ENCODE peak calls at places on chromosomes 11 and 22, in nine cellular contexts. One of them, this sample, is unnamed.

GRCh38 chr11:108122166-108122628 is 830 bp downstream of the ACAT1 start:
- DNase-seq in hepatocyte: peak; percentile 16
- DNase-seq in GM23338: peak; percentile 37
- DNase-seq in aorta: no peak
- DNase-seq in IMR-90: no peak
- DNase-seq in CD8-positive, alpha-beta T cell: no peak
- DNase-seq in uterus: peak; percentile 27
- DNase-seq in tibial artery: no peak
- DNase-seq in K562: peak; percentile 58
- DNase-seq in this sample: no peak

GRCh38 chr22:26172389-26172990 is 3.2 kb downstream of the SEZ6L start:
- DNase-seq in hepatocyte: peak; percentile 74
- DNase-seq in GM23338: peak; percentile 87
- DNase-seq in aorta: no peak
- DNase-seq in IMR-90: peak; percentile 4
- DNase-seq in CD8-positive, alpha-beta T cell: no peak
- DNase-seq in uterus: no peak
- DNase-seq in tibial artery: no peak
- DNase-seq in K562: peak; percentile 40
- DNase-seq in this sample: no peak

GRCh38 chr22:19853879-19854777 is 546 bp downstream of the GNB1L start:
- DNase-seq in hepatocyte: peak; percentile 64
- DNase-seq in GM23338: no peak
- DNase-seq in aorta: no peak
- DNase-seq in IMR-90: no peak
- DNase-seq in CD8-positive, alpha-beta T cell: no peak
- DNase-seq in uterus: no peak
- DNase-seq in tibial artery: peak; percentile 19
- DNase-seq in K562: peak; percentile 44
- DNase-seq in this sample: peak; percentile 25

GRCh38 chr11:96328395-96329010 is 14.5 kb downstream of the MAML2 start:
- DNase-seq in hepatocyte: no peak
- DNase-seq in GM23338: no peak
- DNase-seq in aorta: no peak
- DNase-seq in IMR-90: peak; percentile 59
- DNase-seq in CD8-positive, alpha-beta T cell: no peak
- DNase-seq in uterus: no peak
- DNase-seq in tibial artery: no peak
- DNase-seq in K562: peak; percentile 81
- DNase-seq in this sample: no peak

GRCh38 chr22:44067033-44067432 is 42.9 kb downstream of the PARVB start:
- DNase-seq in hepatocyte: no peak
- DNase-seq in GM23338: no peak
- DNase-seq in aorta: no peak
- DNase-seq in IMR-90: no peak
- DNase-seq in CD8-positive, alpha-beta T cell: no peak
- DNase-seq in uterus: no peak
- DNase-seq in tibial artery: no peak
- DNase-seq in K562: no peak
- DNase-seq in this sample: no peak

GRCh38 chr22:50085211-50085999 is at the start of gene MLC1:
- DNase-seq in hepatocyte: no peak
- DNase-seq in GM23338: no peak
- DNase-seq in aorta: peak; percentile 73
- DNase-seq in IMR-90: peak; percentile 25
- DNase-seq in CD8-positive, alpha-beta T cell: peak; percentile 11
- DNase-seq in uterus: no peak
- DNase-seq in tibial artery: no peak
- DNase-seq in K562: peak; percentile 49
- DNase-seq in this sample: no peak

GRCh38 chr22:26975381-26975780 is 318.0 kb downstream of the MIAT start:
- DNase-seq in hepatocyte: no peak
- DNase-seq in GM23338: no peak
- DNase-seq in aorta: no peak
- DNase-seq in IMR-90: no peak
- DNase-seq in CD8-positive, alpha-beta T cell: no peak
- DNase-seq in uterus: no peak
- DNase-seq in tibial artery: no peak
- DNase-seq in K562: no peak
- DNase-seq in this sample: no peak

GRCh38 chr22:46501701-46502100 is 35.7 kb downstream of the CELSR1 start:
- DNase-seq in hepatocyte: no peak
- DNase-seq in GM23338: no peak
- DNase-seq in aorta: no peak
- DNase-seq in IMR-90: peak; percentile 76
- DNase-seq in CD8-positive, alpha-beta T cell: no peak
- DNase-seq in uterus: no peak
- DNase-seq in tibial artery: no peak
- DNase-seq in K562: no peak
- DNase-seq in this sample: no peak

GRCh38 chr11:10481567-10482349 is 26.7 kb downstream of the AMPD3 start:
- DNase-seq in hepatocyte: no peak
- DNase-seq in GM23338: no peak
- DNase-seq in aorta: no peak
- DNase-seq in IMR-90: peak; percentile 32
- DNase-seq in CD8-positive, alpha-beta T cell: no peak
- DNase-seq in uterus: no peak
- DNase-seq in tibial artery: no peak
- DNase-seq in K562: no peak
- DNase-seq in this sample: no peak

GRCh38 chr22:36839356-36840073 is 21.3 kb upstream of the NCF4 start:
- DNase-seq in hepatocyte: no peak
- DNase-seq in GM23338: no peak
- DNase-seq in aorta: no peak
- DNase-seq in IMR-90: peak; percentile 9
- DNase-seq in CD8-positive, alpha-beta T cell: no peak
- DNase-seq in uterus: no peak
- DNase-seq in tibial artery: no peak
- DNase-seq in K562: no peak
- DNase-seq in this sample: no peak

GRCh38 chr22:31085493-31085824 is 4.3 kb downstream of the SMTN start:
- DNase-seq in hepatocyte: peak; percentile 26
- DNase-seq in GM23338: peak; percentile 74
- DNase-seq in aorta: peak; percentile 73
- DNase-seq in IMR-90: no peak
- DNase-seq in CD8-positive, alpha-beta T cell: no peak
- DNase-seq in uterus: peak; percentile 53
- DNase-seq in tibial artery: no peak
- DNase-seq in K562: no peak
- DNase-seq in this sample: no peak

DNA sequence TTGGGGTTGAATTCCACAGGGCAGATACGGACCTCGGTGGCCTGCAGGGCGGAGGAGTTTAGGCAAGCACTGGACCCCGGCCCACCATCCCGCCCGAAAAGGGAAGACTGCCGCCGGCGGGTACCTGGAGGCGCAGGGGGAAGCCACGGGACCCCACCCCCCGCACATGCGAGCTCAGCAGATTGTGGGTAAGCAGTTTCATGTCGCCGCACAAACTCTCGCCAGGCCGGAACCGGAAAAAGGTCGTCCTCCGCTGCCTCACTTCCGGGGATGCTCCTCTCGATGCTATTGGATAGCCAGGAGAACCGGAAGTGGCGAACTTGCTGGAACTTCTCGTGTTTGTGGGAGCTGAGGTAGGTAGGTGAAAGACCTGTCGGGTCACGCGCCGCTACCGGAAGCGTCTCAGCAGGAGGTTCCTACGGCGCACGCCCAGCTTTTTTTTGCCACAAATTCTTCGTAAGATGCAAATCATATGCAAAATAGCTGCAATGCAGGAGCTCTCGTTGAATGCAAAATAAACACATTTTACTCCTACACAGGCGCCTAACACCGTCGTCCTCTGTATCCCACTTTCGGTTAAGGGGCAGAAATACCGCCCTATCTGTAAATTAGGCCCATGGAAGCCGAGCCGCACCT is at the start of gene TRMT112:
- DNase-seq in hepatocyte: peak; percentile 98
- DNase-seq in GM23338: peak; percentile 98
- DNase-seq in aorta: peak; percentile 96
- DNase-seq in IMR-90: peak; percentile 98
- DNase-seq in CD8-positive, alpha-beta T cell: peak; percentile 95
- DNase-seq in uterus: peak; percentile 98
- DNase-seq in tibial artery: peak; percentile 99
- DNase-seq in K562: peak; percentile 99
- DNase-seq in this sample: peak; percentile 98
- H3K27ac ChIP-seq in hepatocyte: peak within 1 kb of the TSS; percentile 98
- H3K27ac ChIP-seq in GM23338: peak within 1 kb of the TSS; percentile 93
- H3K27ac ChIP-seq in aorta: peak within 1 kb of the TSS; percentile 85
- H3K27ac ChIP-seq in IMR-90: peak within 1 kb of the TSS; percentile 79
- H3K27ac ChIP-seq in CD8-positive, alpha-beta T cell: peak within 1 kb of the TSS; percentile 97
- H3K27ac ChIP-seq in uterus: peak within 1 kb of the TSS; percentile 98
- H3K27ac ChIP-seq in tibial artery: peak within 1 kb of the TSS; percentile 97
- H3K27ac ChIP-seq in K562: peak within 1 kb of the TSS; percentile 99
- H3K27ac ChIP-seq in this sample: peak within 1 kb of the TSS; percentile 99

GRCh38 chr11:113179181-113179701 is 135.1 kb upstream of the TTC12 start:
- DNase-seq in hepatocyte: no peak
- DNase-seq in GM23338: no peak
- DNase-seq in aorta: no peak
- DNase-seq in IMR-90: no peak
- DNase-seq in CD8-positive, alpha-beta T cell: no peak
- DNase-seq in uterus: no peak
- DNase-seq in tibial artery: no peak
- DNase-seq in K562: no peak
- DNase-seq in this sample: no peak

GRCh38 chr11:113182288-113182687 is 132.1 kb upstream of the TTC12 start:
- DNase-seq in hepatocyte: no peak
- DNase-seq in GM23338: no peak
- DNase-seq in aorta: no peak
- DNase-seq in IMR-90: no peak
- DNase-seq in CD8-positive, alpha-beta T cell: no peak
- DNase-seq in uterus: no peak
- DNase-seq in tibial artery: no peak
- DNase-seq in K562: no peak
- DNase-seq in this sample: no peak

GRCh38 chr11:113178671-113179070 is 135.7 kb upstream of the TTC12 start:
- DNase-seq in hepatocyte: no peak
- DNase-seq in GM23338: no peak
- DNase-seq in aorta: no peak
- DNase-seq in IMR-90: no peak
- DNase-seq in CD8-positive, alpha-beta T cell: no peak
- DNase-seq in uterus: no peak
- DNase-seq in tibial artery: no peak
- DNase-seq in K562: no peak
- DNase-seq in this sample: no peak

GRCh38 chr11:113184498-113184897 is 129.9 kb upstream of the TTC12 start:
- DNase-seq in hepatocyte: peak; percentile 76
- DNase-seq in GM23338: no peak
- DNase-seq in aorta: no peak
- DNase-seq in IMR-90: peak; percentile 56
- DNase-seq in CD8-positive, alpha-beta T cell: no peak
- DNase-seq in uterus: peak; percentile 57
- DNase-seq in tibial artery: no peak
- DNase-seq in K562: no peak
- DNase-seq in this sample: no peak

DNA sequence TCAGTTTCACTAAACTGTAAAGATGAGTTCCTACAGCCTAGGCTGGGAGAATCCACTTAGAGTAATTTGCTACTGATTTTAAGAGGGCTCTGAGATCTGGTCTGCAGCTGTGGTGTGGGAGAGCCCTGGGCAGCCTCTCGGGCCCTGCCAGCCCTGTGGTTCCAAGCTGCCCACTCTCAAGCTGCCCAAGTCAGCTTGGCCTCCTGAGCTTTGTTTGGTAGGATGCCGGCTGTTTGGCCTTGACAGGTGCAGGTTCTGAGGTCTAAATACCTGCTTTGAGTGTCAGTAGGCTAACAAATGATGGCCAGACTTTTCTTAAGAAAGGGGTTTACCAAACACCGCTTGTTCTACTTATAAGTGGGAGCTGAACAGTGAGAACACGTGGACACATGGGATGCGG is 133.3 kb upstream of the TTC12 start:
- DNase-seq in hepatocyte: no peak
- DNase-seq in GM23338: no peak
- DNase-seq in aorta: no peak
- DNase-seq in IMR-90: no peak
- DNase-seq in CD8-positive, alpha-beta T cell: no peak
- DNase-seq in uterus: no peak
- DNase-seq in tibial artery: no peak
- DNase-seq in K562: no peak
- DNase-seq in this sample: no peak
- H3K36me3 ChIP-seq in hepatocyte: no peaks in the 10 kb centered on the region
- H3K36me3 ChIP-seq in GM23338: no peaks in the 10 kb centered on the region
- H3K36me3 ChIP-seq in aorta: no peaks in the 10 kb centered on the region
- H3K36me3 ChIP-seq in IMR-90: no peaks in the 10 kb centered on the region
- H3K36me3 ChIP-seq in CD8-positive, alpha-beta T cell: no peaks in the 10 kb centered on the region
- H3K36me3 ChIP-seq in uterus: no peaks in the 10 kb centered on the region
- H3K36me3 ChIP-seq in tibial artery: no peaks in the 10 kb centered on the region
- H3K36me3 ChIP-seq in K562: no peaks in the 10 kb centered on the region
- H3K36me3 ChIP-seq in this sample: no peaks in the 10 kb centered on the region

DNA sequence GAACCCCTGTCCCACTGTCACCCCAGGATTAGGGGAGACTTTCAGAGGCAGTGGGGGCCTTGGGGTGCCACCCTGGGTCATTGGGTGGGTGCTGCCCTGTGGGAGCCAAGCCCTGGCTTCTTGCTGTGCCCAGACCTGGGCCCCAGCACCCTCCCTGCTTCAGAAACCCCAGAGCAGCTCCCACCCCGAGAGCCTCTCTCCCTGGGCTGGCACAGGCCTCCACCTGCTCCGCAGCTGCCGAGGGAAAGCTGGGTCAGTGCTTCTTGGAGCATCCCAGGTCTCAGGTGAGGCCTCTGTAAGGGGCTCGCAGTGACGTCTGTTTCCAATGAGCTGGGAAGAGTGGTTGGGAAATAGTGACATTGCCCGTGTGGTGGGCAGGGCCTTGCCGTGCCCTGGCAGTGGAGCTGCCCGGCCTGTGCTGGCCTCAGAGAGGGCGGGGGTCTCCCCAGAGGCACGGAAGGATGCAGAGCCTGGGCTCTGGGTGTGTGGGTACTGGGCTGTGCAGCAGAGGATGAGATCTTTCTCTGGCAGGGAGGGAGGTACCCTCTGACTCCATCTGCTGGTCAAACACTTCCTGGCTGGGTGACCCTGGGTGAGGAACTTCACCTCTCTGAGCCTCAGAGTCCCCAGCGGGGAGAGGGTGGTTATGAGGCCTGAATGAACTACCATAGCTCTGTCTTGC is 23.0 kb downstream of the C22orf23 start:
- DNase-seq in hepatocyte: no peak
- DNase-seq in GM23338: peak; percentile 61
- DNase-seq in aorta: no peak
- DNase-seq in IMR-90: peak; percentile 14
- DNase-seq in CD8-positive, alpha-beta T cell: no peak
- DNase-seq in uterus: no peak
- DNase-seq in tibial artery: no peak
- DNase-seq in K562: no peak
- DNase-seq in this sample: no peak
- H3K27ac ChIP-seq in hepatocyte: no peak overlapping the region
- H3K27ac ChIP-seq in GM23338: peak overlapping the region; percentile 45
- H3K27ac ChIP-seq in aorta: no peak overlapping the region
- H3K27ac ChIP-seq in IMR-90: no peak overlapping the region
- H3K27ac ChIP-seq in CD8-positive, alpha-beta T cell: no peak overlapping the region
- H3K27ac ChIP-seq in uterus: peak overlapping the region; percentile 46
- H3K27ac ChIP-seq in tibial artery: peak overlapping the region; percentile 81
- H3K27ac ChIP-seq in K562: no peak overlapping the region
- H3K27ac ChIP-seq in this sample: peak overlapping the region; percentile 81

DNA sequence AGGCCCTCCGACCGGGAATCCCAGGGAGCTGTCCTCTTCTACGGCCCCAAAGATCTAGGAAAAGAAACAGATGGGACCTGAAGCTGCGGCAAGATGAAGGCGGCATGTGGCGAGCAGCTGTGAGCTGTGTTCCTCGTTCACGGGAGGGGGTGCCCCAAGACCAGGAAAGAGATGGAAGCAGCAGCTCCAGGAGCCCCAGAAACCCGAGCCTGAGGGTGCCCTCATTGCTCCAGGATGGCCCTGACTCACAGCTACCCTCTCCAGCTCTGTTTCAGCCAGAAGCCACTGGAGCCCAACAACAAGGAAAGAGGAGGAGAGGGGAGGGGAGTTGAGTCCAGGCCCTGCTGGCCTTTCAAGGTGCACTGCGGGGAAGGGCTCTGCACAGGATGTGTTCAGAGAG is 23.7 kb upstream of the NAP1L4 start:
- DNase-seq in hepatocyte: no peak
- DNase-seq in GM23338: no peak
- DNase-seq in aorta: no peak
- DNase-seq in IMR-90: no peak
- DNase-seq in CD8-positive, alpha-beta T cell: no peak
- DNase-seq in uterus: no peak
- DNase-seq in tibial artery: no peak
- DNase-seq in K562: no peak
- DNase-seq in this sample: no peak
- H3K36me3 ChIP-seq in hepatocyte: no peaks in the 10 kb centered on the region
- H3K36me3 ChIP-seq in GM23338: peaks cover 56% of the 10 kb centered on the region
- H3K36me3 ChIP-seq in aorta: peaks cover 17% of the 10 kb centered on the region
- H3K36me3 ChIP-seq in IMR-90: peaks cover 76% of the 10 kb centered on the region
- H3K36me3 ChIP-seq in CD8-positive, alpha-beta T cell: peaks cover 16% of the 10 kb centered on the region
- H3K36me3 ChIP-seq in uterus: no peaks in the 10 kb centered on the region
- H3K36me3 ChIP-seq in tibial artery: peaks cover 77% of the 10 kb centered on the region
- H3K36me3 ChIP-seq in K562: peaks cover 83% of the 10 kb centered on the region
- H3K36me3 ChIP-seq in this sample: peaks cover 100% of the 10 kb centered on the region